ENCODE peak calls at places on chromosome 19, in seven cellular contexts. S is ovary, F is IMR-90, H is A549, Q is body of pancreas, D is breast epithelium, C is stomach. O is an unnamed sample.

GRCh38 chr19:1027020-1027952 is 878 bp downstream of the CNN2 start:
- DNase-seq in S (no peak), F (no peak), H (no peak), Q (no peak), D (no peak), C (no peak), O (peak)

GRCh38 chr19:33192010-33192409 is 2.1 kb upstream of the LRP3 start:
- DNase-seq in S (no peak), F (no peak), H (no peak), Q (no peak), D (no peak), C (no peak), O (no peak)

GRCh38 chr19:12745166-12745897 is 6.3 kb upstream of the BEST2 start:
- DNase-seq in S (no peak), F (no peak), H (no peak), Q (no peak), D (no peak), C (no peak), O (no peak)

GRCh38 chr19:51292971-51293370 is 18.5 kb upstream of the IGLON5 start:
- DNase-seq in S (no peak), F (no peak), H (no peak), Q (no peak), D (no peak), C (no peak), O (no peak)

GRCh38 chr19:55255618-55256423 is 3.0 kb downstream of the PPP6R1 start:
- DNase-seq in S (no peak), F (peak), H (peak), Q (no peak), D (no peak), C (peak), O (no peak)

GRCh38 chr19:7606289-7606688 is 10.6 kb downstream of the CAMSAP3 start:
- DNase-seq in S (no peak), F (no peak), H (no peak), Q (no peak), D (no peak), C (no peak), O (no peak)

GRCh38 chr19:47032171-47032811 is 12.7 kb downstream of the NPAS1 start:
- DNase-seq in S (no peak), F (no peak), H (peak), Q (peak), D (no peak), C (peak), O (peak)

GRCh38 chr19:7533281-7533819 is 2.2 kb upstream of the PNPLA6 start:
- DNase-seq in S (peak), F (peak), H (peak), Q (peak), D (no peak), C (peak), O (peak)

GRCh38 chr19:12698138-12698537 is 1.7 kb upstream of the FBXW9 start:
- DNase-seq in S (no peak), F (no peak), H (no peak), Q (no peak), D (no peak), C (no peak), O (no peak)

GRCh38 chr19:15656467-15656866 is 15.8 kb downstream of the CYP4F3 start:
- DNase-seq in S (no peak), F (no peak), H (no peak), Q (no peak), D (no peak), C (no peak), O (no peak)

GRCh38 chr19:48815870-48816501 is 5.2 kb upstream of the BCAT2 start:
- DNase-seq in S (no peak), F (peak), H (peak), Q (peak), D (no peak), C (peak), O (no peak)

GRCh38 chr19:13908674-13909073 is 2.7 kb downstream of the CC2D1A start:
- DNase-seq in S (no peak), F (no peak), H (no peak), Q (no peak), D (no peak), C (no peak), O (no peak)

GRCh38 chr19:13906525-13906904 is 514 bp downstream of the CC2D1A start:
- DNase-seq in S (no peak), F (no peak), H (no peak), Q (peak), D (no peak), C (peak), O (no peak)

GRCh38 chr19:13902993-13903555 is 2.8 kb downstream of the BRME1 start:
- DNase-seq in S (no peak), F (no peak), H (peak), Q (no peak), D (no peak), C (no peak), O (peak)

GRCh38 chr19:13906910-13907309 is 909 bp downstream of the CC2D1A start:
- DNase-seq in S (no peak), F (no peak), H (no peak), Q (no peak), D (no peak), C (no peak), O (no peak)

GRCh38 chr19:13905634-13906524 is at the start of the genes BRME1 and CC2D1A:
- DNase-seq in S (peak), F (peak), H (peak), Q (peak), D (peak), C (peak), O (peak)
- TF ChIP-seq POLR2A in S (peak), F (no peak), H (peak), Q (peak), D (peak), C (no peak), O (no peak)

DNA sequence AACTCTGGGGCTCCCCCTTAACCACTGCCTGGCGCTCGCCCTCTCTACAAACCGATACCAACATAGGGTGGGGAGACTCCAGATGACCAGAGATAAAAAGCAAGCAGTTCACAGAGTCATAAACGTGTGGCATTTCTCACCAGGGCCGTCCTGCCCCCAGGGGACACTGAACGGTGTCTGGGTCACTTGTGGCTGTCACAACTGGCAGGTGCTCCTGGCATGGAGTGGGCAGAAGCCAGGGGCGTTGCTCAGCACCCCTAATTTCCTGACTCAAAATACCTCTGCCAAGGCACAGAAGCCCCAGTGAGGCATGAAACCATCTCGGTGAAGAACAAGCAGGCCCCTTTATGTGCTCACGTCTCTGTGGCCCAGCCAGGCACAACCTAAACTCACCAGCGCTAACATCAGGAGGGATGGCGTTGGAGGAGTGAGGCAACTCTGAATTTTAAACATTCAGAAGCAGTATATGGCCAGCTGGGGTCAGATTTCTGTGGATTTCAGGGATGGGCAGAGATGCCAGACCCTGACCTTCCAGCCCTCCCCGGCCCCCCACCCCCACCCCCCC is 1.8 kb downstream of the PIP5K1C start:
- DNase-seq in S (no peak), F (peak), H (no peak), Q (no peak), D (no peak), C (no peak), O (no peak)
- H3K27ac ChIP-seq in S (no peak), F (no peak), H (no peak), Q (no peak), D (peak), C (no peak), O (peak)

GRCh38 chr19:21022996-21023395 is 2.5 kb downstream of the ZNF430 start:
- DNase-seq in S (no peak), F (peak), H (no peak), Q (no peak), D (no peak), C (no peak), O (no peak)

GRCh38 chr19:21023901-21024300 is 3.4 kb downstream of the ZNF430 start:
- DNase-seq in S (no peak), F (peak), H (no peak), Q (no peak), D (no peak), C (no peak), O (no peak)

DNA sequence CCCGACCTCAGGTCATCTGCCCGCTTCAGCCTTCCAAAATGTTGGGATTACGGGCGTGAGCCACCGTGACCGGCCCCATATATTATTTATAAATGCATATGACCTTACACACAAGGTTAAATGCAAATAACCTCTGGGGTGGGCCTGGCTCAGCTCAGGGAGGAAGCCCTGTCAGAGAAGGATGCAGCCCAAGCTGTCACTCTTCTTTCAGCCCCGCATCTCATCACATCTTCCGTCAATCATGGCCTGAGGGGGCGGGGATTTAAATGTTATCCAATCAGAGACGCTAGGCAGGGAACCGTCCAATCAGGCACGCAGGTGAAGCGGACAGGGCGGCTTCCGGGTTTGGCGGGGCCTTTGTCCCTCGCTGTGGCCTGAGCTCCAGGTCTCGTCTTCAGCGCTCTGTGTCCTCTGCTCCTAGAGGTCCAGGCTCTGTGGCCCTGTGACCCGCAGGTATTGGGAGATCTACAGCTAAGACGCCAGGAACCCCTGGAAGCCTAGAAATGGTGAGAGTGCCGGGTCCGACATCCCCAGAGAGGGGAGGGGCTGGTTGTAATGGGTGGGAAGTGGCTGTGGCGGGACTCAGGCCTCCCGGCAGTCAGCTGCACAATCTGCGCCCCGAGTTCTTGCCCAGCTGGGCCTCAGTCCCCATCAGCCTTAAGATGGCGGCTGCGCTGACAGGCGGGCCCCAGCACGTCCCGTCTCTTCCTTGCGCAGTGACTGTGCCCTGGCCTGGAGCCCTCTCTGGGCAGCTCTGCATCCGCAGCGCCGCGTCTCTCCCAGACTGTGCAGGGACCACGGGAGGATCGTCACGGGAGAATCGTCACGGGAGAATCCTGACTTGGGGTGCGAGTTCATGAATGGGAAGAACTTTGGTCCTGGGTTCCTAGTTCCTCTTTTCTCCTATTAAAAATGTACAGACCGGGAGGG is at the start of gene ZNF430:
- DNase-seq in S (peak), F (peak), H (peak), Q (peak), D (peak), C (peak), O (peak)
- TF ChIP-seq POLR2A in S (peak), F (peak), H (peak), Q (peak), D (no peak), C (no peak), O (peak)

GRCh38 chr19:36378625-36379509 is at the start of gene ZFP14:
- DNase-seq in S (peak), F (peak), H (peak), Q (peak), D (peak), C (peak), O (peak)
- H3K27ac ChIP-seq in S (peak), F (peak), H (peak), Q (peak), D (peak), C (peak), O (no peak)

DNA sequence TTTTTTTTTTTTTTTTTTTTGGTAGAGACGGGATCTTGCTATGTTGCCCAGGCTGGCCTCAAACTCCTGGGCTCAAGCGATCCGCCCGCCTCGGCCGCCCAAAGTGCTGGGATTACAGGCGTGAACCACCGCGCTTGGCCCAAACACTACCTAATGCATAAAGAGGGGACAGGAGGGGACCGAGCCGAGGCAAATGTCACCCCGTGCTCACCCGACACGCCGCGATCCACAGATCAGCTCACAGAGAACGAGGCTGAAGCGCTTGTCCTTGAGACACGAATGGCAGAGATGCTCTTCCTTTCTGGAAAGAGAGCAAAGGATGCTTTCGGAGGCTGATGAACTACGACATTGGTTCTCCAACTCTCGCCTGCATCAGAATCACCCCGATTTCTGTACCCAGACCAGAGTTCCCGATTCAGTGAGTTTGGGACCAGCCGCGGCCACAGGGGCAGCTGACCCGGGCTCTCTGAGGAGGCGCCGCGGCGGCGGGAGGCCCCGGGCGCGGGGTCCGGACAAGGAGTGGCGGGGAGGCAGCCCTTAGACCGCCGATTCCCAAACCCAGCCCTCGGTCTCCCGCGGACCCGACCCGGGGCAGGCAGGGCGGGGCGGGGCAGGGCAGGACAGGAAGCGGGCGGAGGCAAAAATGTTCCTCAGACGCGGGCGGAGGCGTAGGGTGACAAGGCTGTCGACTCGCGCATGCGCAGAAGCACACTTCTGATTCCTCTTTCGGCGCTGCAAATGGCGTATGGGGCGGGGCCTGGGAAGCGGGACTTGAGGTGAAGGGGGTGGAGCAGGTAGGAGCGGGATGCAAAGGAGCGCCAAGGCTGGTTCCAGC is at the start of gene ZNF699:
- DNase-seq in S (peak), F (peak), H (peak), Q (peak), D (peak), C (peak), O (peak)
- TF ChIP-seq POLR2A in S (peak), F (peak), H (no peak), Q (peak), D (peak), C (no peak), O (no peak)